ENCODE peak calls at places on chromosomes 6 and 20, in seven cellular contexts. J is aorta, A is neural progenitor cell, D is AG04450, F is left lung, T is mucosa of descending colon, P is uterus. L is an unnamed sample.

GRCh38 chr20:35607003-35607735 is 8.5 kb upstream of the SPAG4 start:
- DNase-seq in J (no peak), A (no peak), D (no peak), F (peak; percentile 8), T (no peak), P (no peak), L (no peak)

GRCh38 chr6:167105060-167105459 is 17.8 kb upstream of the CCR6 start:
- DNase-seq in J (no peak), A (no peak), D (no peak), F (no peak), T (no peak), P (no peak), L (no peak)

GRCh38 chr6:134398453-134398852 is 80.5 kb upstream of the SGK1 start:
- DNase-seq in J (peak; percentile 65), A (no peak), D (no peak), F (peak; percentile 67), T (no peak), P (no peak), L (no peak)

GRCh38 chr6:21587925-21588811 is 5.4 kb upstream of the SOX4 start:
- DNase-seq in J (peak; percentile 68), A (peak; percentile 84), D (no peak), F (peak; percentile 75), T (peak; percentile 80), P (peak; percentile 48), L (peak; percentile 45)

GRCh38 chr20:3430376-3431069 is 23.1 kb upstream of the DNAAF9 start:
- DNase-seq in J (peak; percentile 50), A (no peak), D (no peak), F (no peak), T (no peak), P (no peak), L (no peak)

GRCh38 chr6:94636780-94637385 is 940.5 kb upstream of the MANEA start:
- DNase-seq in J (no peak), A (peak; percentile 60), D (no peak), F (no peak), T (no peak), P (no peak), L (no peak)

GRCh38 chr6:121485359-121485809 is 49.9 kb downstream of the GJA1 start:
- DNase-seq in J (no peak), A (peak; percentile 48), D (no peak), F (no peak), T (no peak), P (no peak), L (no peak)

GRCh38 chr6:13431059-13431656 is 56.2 kb downstream of the GFOD1 start:
- DNase-seq in J (no peak), A (no peak), D (no peak), F (no peak), T (no peak), P (no peak), L (no peak)

GRCh38 chr20:59988141-59988540 is 29.9 kb downstream of the CDH26 start:
- DNase-seq in J (no peak), A (no peak), D (no peak), F (peak; percentile 73), T (no peak), P (no peak), L (no peak)

GRCh38 chr20:6164421-6165341 is 41.9 kb upstream of the FERMT1 start:
- DNase-seq in J (no peak), A (no peak), D (no peak), F (no peak), T (no peak), P (peak; percentile 60), L (no peak)

GRCh38 chr6:166244353-166245045 is 63.7 kb downstream of the PRR18 start:
- DNase-seq in J (no peak), A (no peak), D (no peak), F (no peak), T (no peak), P (no peak), L (no peak)

GRCh38 chr20:1418335-1418734 is 25.5 kb upstream of the FKBP1A start:
- DNase-seq in J (no peak), A (no peak), D (no peak), F (no peak), T (no peak), P (no peak), L (no peak)

GRCh38 chr6:7338031-7338430 is 25.0 kb upstream of the SSR1 start:
- DNase-seq in J (no peak), A (no peak), D (no peak), F (no peak), T (no peak), P (no peak), L (no peak)

GRCh38 chr20:34952676-34953075 is 2.9 kb downstream of the GSS start:
- DNase-seq in J (no peak), A (no peak), D (no peak), F (no peak), T (no peak), P (no peak), L (no peak)

GRCh38 chr6:3784885-3785744 is 33.6 kb upstream of the PXDC1 start:
- DNase-seq in J (no peak), A (no peak), D (no peak), F (no peak), T (no peak), P (no peak), L (no peak)

GRCh38 chr6:14664616-14665315 is 547.2 kb downstream of the CD83 start:
- DNase-seq in J (no peak), A (no peak), D (no peak), F (no peak), T (no peak), P (no peak), L (no peak)

GRCh38 chr6:144469144-144469575 is 184.0 kb downstream of the UTRN start:
- DNase-seq in J (no peak), A (no peak), D (no peak), F (no peak), T (no peak), P (no peak), L (no peak)

GRCh38 chr6:38824243-38824894 is 109.3 kb downstream of the DNAH8 start:
- DNase-seq in J (no peak), A (no peak), D (no peak), F (no peak), T (no peak), P (no peak), L (no peak)

GRCh38 chr6:89268776-89269175 is 46.3 kb downstream of the GABRR2 start:
- DNase-seq in J (no peak), A (no peak), D (no peak), F (no peak), T (no peak), P (no peak), L (no peak)

GRCh38 chr6:110537208-110538123 is 61.1 kb upstream of the SLC22A16 start:
- DNase-seq in J (no peak), A (no peak), D (peak; percentile 78), F (no peak), T (no peak), P (no peak), L (no peak)

GRCh38 chr6:30861257-30862048 is 22.9 kb upstream of the DDR1 start:
- DNase-seq in J (no peak), A (no peak), D (no peak), F (no peak), T (no peak), P (no peak), L (no peak)
- H3K9me3 ChIP-seq in J (no peaks in the 10 kb centered on the region), A (no peaks in the 10 kb centered on the region), D (peaks cover 9% of the 10 kb centered on the region), F (peaks cover 6% of the 10 kb centered on the region), T (peaks cover 4% of the 10 kb centered on the region), P (no peaks in the 10 kb centered on the region), L (no peaks in the 10 kb centered on the region)

GRCh38 chr20:46455729-46456128 is 49.3 kb upstream of the ELMO2 start:
- DNase-seq in J (no peak), A (no peak), D (no peak), F (no peak), T (no peak), P (no peak), L (no peak)
- H3K9me3 ChIP-seq in J (no peaks in the 10 kb centered on the region), A (peaks cover 6% of the 10 kb centered on the region), D (peaks cover 8% of the 10 kb centered on the region), F (peaks cover 19% of the 10 kb centered on the region), T (no peaks in the 10 kb centered on the region), P (no peaks in the 10 kb centered on the region), L (peaks cover 2% of the 10 kb centered on the region)

DNA sequence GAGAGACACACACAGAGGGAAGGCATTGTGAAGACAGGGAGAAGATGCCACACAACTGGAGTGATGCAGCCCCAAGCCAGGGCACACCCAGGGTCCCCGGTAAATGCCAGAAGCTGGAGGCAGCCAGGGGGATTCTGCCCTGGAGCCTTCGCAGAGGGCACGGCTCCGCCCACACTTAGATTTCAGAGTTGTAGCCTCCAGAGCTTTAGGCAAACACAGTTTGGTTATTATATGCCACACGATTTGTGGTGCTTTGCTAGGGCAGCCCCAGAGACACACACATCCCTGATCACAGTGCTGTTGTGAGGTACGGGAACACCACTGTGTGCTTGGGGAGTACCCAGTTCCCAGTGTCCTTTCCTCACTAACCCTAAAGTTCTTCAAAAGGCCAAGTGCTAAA is 280.6 kb downstream of the SMOC2 start:
- DNase-seq in J (no peak), A (no peak), D (no peak), F (no peak), T (no peak), P (no peak), L (no peak)
- H3K9me3 ChIP-seq in J (peaks cover 3% of the 10 kb centered on the region), A (peaks cover 8% of the 10 kb centered on the region), D (peaks cover 67% of the 10 kb centered on the region), F (peaks cover 2% of the 10 kb centered on the region), T (no peaks in the 10 kb centered on the region), P (no peaks in the 10 kb centered on the region), L (no peaks in the 10 kb centered on the region)

DNA sequence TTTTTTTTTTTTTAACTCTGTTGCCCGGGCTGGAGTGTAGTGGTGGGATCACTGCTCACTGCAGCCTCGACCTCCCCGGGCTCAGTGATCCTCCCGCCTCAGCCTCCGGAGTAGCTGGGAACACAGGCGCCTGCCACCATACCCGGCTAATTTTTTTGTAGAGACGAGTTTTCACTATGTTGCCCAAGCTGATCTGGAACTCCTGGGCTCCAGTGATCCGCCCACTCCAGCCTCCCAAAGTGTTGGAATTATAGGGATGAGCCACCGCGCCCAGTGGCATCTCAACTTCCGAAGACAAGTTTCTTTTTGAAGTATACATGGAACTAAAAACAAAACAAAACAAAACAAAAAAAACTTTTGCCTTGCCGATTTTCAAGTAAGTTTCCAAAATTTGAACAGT is 66.6 kb upstream of the ZNF184 start:
- DNase-seq in J (no peak), A (peak; percentile 11), D (no peak), F (no peak), T (no peak), P (no peak), L (no peak)
- H3K9me3 ChIP-seq in J (peaks cover 1% of the 10 kb centered on the region), A (no peaks in the 10 kb centered on the region), D (no peaks in the 10 kb centered on the region), F (peaks cover 2% of the 10 kb centered on the region), T (no peaks in the 10 kb centered on the region), P (no peaks in the 10 kb centered on the region), L (peaks cover 4% of the 10 kb centered on the region)

GRCh38 chr6:88031550-88031949 is 16.1 kb upstream of the SPACA1 start:
- DNase-seq in J (no peak), A (no peak), D (no peak), F (no peak), T (no peak), P (no peak), L (no peak)
- H3K9me3 ChIP-seq in J (peaks cover 6% of the 10 kb centered on the region), A (peaks cover 9% of the 10 kb centered on the region), D (no peaks in the 10 kb centered on the region), F (peaks cover 59% of the 10 kb centered on the region), T (peaks cover 52% of the 10 kb centered on the region), P (no peaks in the 10 kb centered on the region), L (peaks cover 24% of the 10 kb centered on the region)

GRCh38 chr6:32313964-32314363 is 57.7 kb downstream of the TSBP1 start:
- DNase-seq in J (no peak), A (no peak), D (no peak), F (no peak), T (no peak), P (no peak), L (no peak)
- H3K9me3 ChIP-seq in J (no peaks in the 10 kb centered on the region), A (no peaks in the 10 kb centered on the region), D (no peaks in the 10 kb centered on the region), F (no peaks in the 10 kb centered on the region), T (no peaks in the 10 kb centered on the region), P (no peaks in the 10 kb centered on the region), L (no peaks in the 10 kb centered on the region)

GRCh38 chr6:106411643-106412200 is 51.2 kb downstream of the CRYBG1 start:
- DNase-seq in J (no peak), A (peak; percentile 10), D (no peak), F (no peak), T (no peak), P (no peak), L (no peak)
- H3K9me3 ChIP-seq in J (no peaks in the 10 kb centered on the region), A (no peaks in the 10 kb centered on the region), D (no peaks in the 10 kb centered on the region), F (peaks cover 2% of the 10 kb centered on the region), T (no peaks in the 10 kb centered on the region), P (no peaks in the 10 kb centered on the region), L (no peaks in the 10 kb centered on the region)